ENCODE peak calls at places on chromosomes 4 and X, in ten cellular contexts. One of them, this sample, is unnamed.

GRCh38 chr4:14877246-14878220 is 124.7 kb upstream of the CPEB2 start:
- DNase-seq in sciatic nerve: no peak
- DNase-seq in COLO829: no peak
- DNase-seq in SW480: no peak
- DNase-seq in stimulated activated CD4-positive, alpha-beta T cell treated with anti-CD3 and anti-CD28 coated beads, Interleukin-15, amount 100 ng/mL, for 1 hour: no peak
- DNase-seq in HL-60: peak
- DNase-seq in iPS DF 6.9: no peak
- DNase-seq in globus pallidus: no peak
- DNase-seq in activated T-cell treated with anti-CD3 and anti-CD28 coated beads for 4 hours: no peak
- DNase-seq in tibial nerve: no peak
- DNase-seq in this sample: no peak

GRCh38 chrX:146090732-146091131 is 273.1 kb downstream of the SLITRK2 start:
- DNase-seq in sciatic nerve: no peak
- DNase-seq in COLO829: no peak
- DNase-seq in SW480: no peak
- DNase-seq in stimulated activated CD4-positive, alpha-beta T cell treated with anti-CD3 and anti-CD28 coated beads, Interleukin-15, amount 100 ng/mL, for 1 hour: no peak
- DNase-seq in HL-60: no peak
- DNase-seq in iPS DF 6.9: no peak
- DNase-seq in globus pallidus: no peak
- DNase-seq in activated T-cell treated with anti-CD3 and anti-CD28 coated beads for 4 hours: no peak
- DNase-seq in tibial nerve: no peak
- DNase-seq in this sample: no peak

GRCh38 chr4:126479709-126480108 is 1153.0 kb upstream of the INTU start:
- DNase-seq in sciatic nerve: no peak
- DNase-seq in COLO829: no peak
- DNase-seq in SW480: no peak
- DNase-seq in stimulated activated CD4-positive, alpha-beta T cell treated with anti-CD3 and anti-CD28 coated beads, Interleukin-15, amount 100 ng/mL, for 1 hour: no peak
- DNase-seq in HL-60: no peak
- DNase-seq in iPS DF 6.9: peak
- DNase-seq in globus pallidus: no peak
- DNase-seq in activated T-cell treated with anti-CD3 and anti-CD28 coated beads for 4 hours: no peak
- DNase-seq in tibial nerve: no peak
- DNase-seq in this sample: no peak

GRCh38 chrX:110338850-110339373 is 19.7 kb upstream of the RTL9 start:
- DNase-seq in sciatic nerve: no peak
- DNase-seq in COLO829: no peak
- DNase-seq in SW480: no peak
- DNase-seq in stimulated activated CD4-positive, alpha-beta T cell treated with anti-CD3 and anti-CD28 coated beads, Interleukin-15, amount 100 ng/mL, for 1 hour: no peak
- DNase-seq in HL-60: peak
- DNase-seq in iPS DF 6.9: no peak
- DNase-seq in globus pallidus: no peak
- DNase-seq in activated T-cell treated with anti-CD3 and anti-CD28 coated beads for 4 hours: no peak
- DNase-seq in tibial nerve: no peak
- DNase-seq in this sample: peak

GRCh38 chr4:113708250-113708649 is 53.3 kb downstream of the CAMK2D start:
- DNase-seq in sciatic nerve: no peak
- DNase-seq in COLO829: no peak
- DNase-seq in SW480: no peak
- DNase-seq in stimulated activated CD4-positive, alpha-beta T cell treated with anti-CD3 and anti-CD28 coated beads, Interleukin-15, amount 100 ng/mL, for 1 hour: no peak
- DNase-seq in HL-60: no peak
- DNase-seq in iPS DF 6.9: no peak
- DNase-seq in globus pallidus: no peak
- DNase-seq in activated T-cell treated with anti-CD3 and anti-CD28 coated beads for 4 hours: no peak
- DNase-seq in tibial nerve: no peak
- DNase-seq in this sample: no peak

GRCh38 chr4:8079916-8080753 is 78.5 kb downstream of the ABLIM2 start:
- DNase-seq in sciatic nerve: no peak
- DNase-seq in COLO829: no peak
- DNase-seq in SW480: no peak
- DNase-seq in stimulated activated CD4-positive, alpha-beta T cell treated with anti-CD3 and anti-CD28 coated beads, Interleukin-15, amount 100 ng/mL, for 1 hour: no peak
- DNase-seq in HL-60: no peak
- DNase-seq in iPS DF 6.9: no peak
- DNase-seq in globus pallidus: no peak
- DNase-seq in activated T-cell treated with anti-CD3 and anti-CD28 coated beads for 4 hours: no peak
- DNase-seq in tibial nerve: no peak
- DNase-seq in this sample: no peak

GRCh38 chr4:170047774-170048354 is 21.7 kb upstream of the MFAP3L start:
- DNase-seq in sciatic nerve: peak
- DNase-seq in COLO829: peak
- DNase-seq in SW480: peak
- DNase-seq in stimulated activated CD4-positive, alpha-beta T cell treated with anti-CD3 and anti-CD28 coated beads, Interleukin-15, amount 100 ng/mL, for 1 hour: no peak
- DNase-seq in HL-60: no peak
- DNase-seq in iPS DF 6.9: no peak
- DNase-seq in globus pallidus: peak
- DNase-seq in activated T-cell treated with anti-CD3 and anti-CD28 coated beads for 4 hours: peak
- DNase-seq in tibial nerve: peak
- DNase-seq in this sample: peak

GRCh38 chrX:23292979-23293651 is 41.5 kb upstream of the PTCHD1 start:
- DNase-seq in sciatic nerve: no peak
- DNase-seq in COLO829: no peak
- DNase-seq in SW480: no peak
- DNase-seq in stimulated activated CD4-positive, alpha-beta T cell treated with anti-CD3 and anti-CD28 coated beads, Interleukin-15, amount 100 ng/mL, for 1 hour: no peak
- DNase-seq in HL-60: no peak
- DNase-seq in iPS DF 6.9: no peak
- DNase-seq in globus pallidus: peak
- DNase-seq in activated T-cell treated with anti-CD3 and anti-CD28 coated beads for 4 hours: no peak
- DNase-seq in tibial nerve: no peak
- DNase-seq in this sample: no peak

GRCh38 chr4:184792334-184792733 is 33.4 kb downstream of the ACSL1 start:
- DNase-seq in sciatic nerve: no peak
- DNase-seq in COLO829: no peak
- DNase-seq in SW480: peak
- DNase-seq in stimulated activated CD4-positive, alpha-beta T cell treated with anti-CD3 and anti-CD28 coated beads, Interleukin-15, amount 100 ng/mL, for 1 hour: no peak
- DNase-seq in HL-60: no peak
- DNase-seq in iPS DF 6.9: no peak
- DNase-seq in globus pallidus: no peak
- DNase-seq in activated T-cell treated with anti-CD3 and anti-CD28 coated beads for 4 hours: no peak
- DNase-seq in tibial nerve: no peak
- DNase-seq in this sample: no peak

GRCh38 chrX:50036481-50036880 is 114.1 kb downstream of the CLCN5 start:
- DNase-seq in sciatic nerve: no peak
- DNase-seq in COLO829: no peak
- DNase-seq in SW480: no peak
- DNase-seq in stimulated activated CD4-positive, alpha-beta T cell treated with anti-CD3 and anti-CD28 coated beads, Interleukin-15, amount 100 ng/mL, for 1 hour: no peak
- DNase-seq in HL-60: no peak
- DNase-seq in iPS DF 6.9: no peak
- DNase-seq in globus pallidus: no peak
- DNase-seq in activated T-cell treated with anti-CD3 and anti-CD28 coated beads for 4 hours: no peak
- DNase-seq in tibial nerve: no peak
- DNase-seq in this sample: no peak

GRCh38 chr4:119835511-119835910 is 206.9 kb upstream of the PDE5A start:
- DNase-seq in sciatic nerve: no peak
- DNase-seq in COLO829: no peak
- DNase-seq in SW480: no peak
- DNase-seq in stimulated activated CD4-positive, alpha-beta T cell treated with anti-CD3 and anti-CD28 coated beads, Interleukin-15, amount 100 ng/mL, for 1 hour: no peak
- DNase-seq in HL-60: no peak
- DNase-seq in iPS DF 6.9: no peak
- DNase-seq in globus pallidus: no peak
- DNase-seq in activated T-cell treated with anti-CD3 and anti-CD28 coated beads for 4 hours: no peak
- DNase-seq in tibial nerve: no peak
- DNase-seq in this sample: no peak

GRCh38 chrX:39336709-39337294 is 535.5 kb downstream of the MID1IP1 start:
- DNase-seq in sciatic nerve: no peak
- DNase-seq in COLO829: peak
- DNase-seq in SW480: no peak
- DNase-seq in stimulated activated CD4-positive, alpha-beta T cell treated with anti-CD3 and anti-CD28 coated beads, Interleukin-15, amount 100 ng/mL, for 1 hour: no peak
- DNase-seq in HL-60: no peak
- DNase-seq in iPS DF 6.9: no peak
- DNase-seq in globus pallidus: peak
- DNase-seq in activated T-cell treated with anti-CD3 and anti-CD28 coated beads for 4 hours: no peak
- DNase-seq in tibial nerve: no peak
- DNase-seq in this sample: peak

GRCh38 chrX:41684138-41684537 is 4.6 kb upstream of the GPR34 start:
- DNase-seq in sciatic nerve: no peak
- DNase-seq in COLO829: no peak
- DNase-seq in SW480: no peak
- DNase-seq in stimulated activated CD4-positive, alpha-beta T cell treated with anti-CD3 and anti-CD28 coated beads, Interleukin-15, amount 100 ng/mL, for 1 hour: no peak
- DNase-seq in HL-60: no peak
- DNase-seq in iPS DF 6.9: no peak
- DNase-seq in globus pallidus: no peak
- DNase-seq in activated T-cell treated with anti-CD3 and anti-CD28 coated beads for 4 hours: no peak
- DNase-seq in tibial nerve: no peak
- DNase-seq in this sample: peak

GRCh38 chrX:129652565-129653169 is 2.1 kb downstream of the APLN start:
- DNase-seq in sciatic nerve: no peak
- DNase-seq in COLO829: no peak
- DNase-seq in SW480: no peak
- DNase-seq in stimulated activated CD4-positive, alpha-beta T cell treated with anti-CD3 and anti-CD28 coated beads, Interleukin-15, amount 100 ng/mL, for 1 hour: no peak
- DNase-seq in HL-60: no peak
- DNase-seq in iPS DF 6.9: no peak
- DNase-seq in globus pallidus: no peak
- DNase-seq in activated T-cell treated with anti-CD3 and anti-CD28 coated beads for 4 hours: no peak
- DNase-seq in tibial nerve: no peak
- DNase-seq in this sample: no peak

GRCh38 chr4:25926473-25926872 is 12.5 kb downstream of the SMIM20 start:
- DNase-seq in sciatic nerve: no peak
- DNase-seq in COLO829: no peak
- DNase-seq in SW480: no peak
- DNase-seq in stimulated activated CD4-positive, alpha-beta T cell treated with anti-CD3 and anti-CD28 coated beads, Interleukin-15, amount 100 ng/mL, for 1 hour: no peak
- DNase-seq in HL-60: no peak
- DNase-seq in iPS DF 6.9: no peak
- DNase-seq in globus pallidus: no peak
- DNase-seq in activated T-cell treated with anti-CD3 and anti-CD28 coated beads for 4 hours: no peak
- DNase-seq in tibial nerve: no peak
- DNase-seq in this sample: no peak

GRCh38 chr4:128528793-128529553 is 241.4 kb upstream of the PGRMC2 start:
- DNase-seq in sciatic nerve: no peak
- DNase-seq in COLO829: peak
- DNase-seq in SW480: peak
- DNase-seq in stimulated activated CD4-positive, alpha-beta T cell treated with anti-CD3 and anti-CD28 coated beads, Interleukin-15, amount 100 ng/mL, for 1 hour: no peak
- DNase-seq in HL-60: no peak
- DNase-seq in iPS DF 6.9: peak
- DNase-seq in globus pallidus: no peak
- DNase-seq in activated T-cell treated with anti-CD3 and anti-CD28 coated beads for 4 hours: no peak
- DNase-seq in tibial nerve: no peak
- DNase-seq in this sample: no peak

GRCh38 chrX:38770152-38770551 is 31.1 kb upstream of the MID1IP1 start:
- DNase-seq in sciatic nerve: no peak
- DNase-seq in COLO829: no peak
- DNase-seq in SW480: no peak
- DNase-seq in stimulated activated CD4-positive, alpha-beta T cell treated with anti-CD3 and anti-CD28 coated beads, Interleukin-15, amount 100 ng/mL, for 1 hour: no peak
- DNase-seq in HL-60: no peak
- DNase-seq in iPS DF 6.9: no peak
- DNase-seq in globus pallidus: no peak
- DNase-seq in activated T-cell treated with anti-CD3 and anti-CD28 coated beads for 4 hours: no peak
- DNase-seq in tibial nerve: no peak
- DNase-seq in this sample: no peak

GRCh38 chrX:31679861-31680260 is 608.0 kb upstream of the FTHL17 start:
- DNase-seq in sciatic nerve: no peak
- DNase-seq in COLO829: peak
- DNase-seq in SW480: no peak
- DNase-seq in stimulated activated CD4-positive, alpha-beta T cell treated with anti-CD3 and anti-CD28 coated beads, Interleukin-15, amount 100 ng/mL, for 1 hour: no peak
- DNase-seq in HL-60: no peak
- DNase-seq in iPS DF 6.9: no peak
- DNase-seq in globus pallidus: no peak
- DNase-seq in activated T-cell treated with anti-CD3 and anti-CD28 coated beads for 4 hours: no peak
- DNase-seq in tibial nerve: no peak
- DNase-seq in this sample: no peak

GRCh38 chrX:136768469-136769084 is 12.2 kb downstream of the ARHGEF6 start:
- DNase-seq in sciatic nerve: peak
- DNase-seq in COLO829: no peak
- DNase-seq in SW480: no peak
- DNase-seq in stimulated activated CD4-positive, alpha-beta T cell treated with anti-CD3 and anti-CD28 coated beads, Interleukin-15, amount 100 ng/mL, for 1 hour: no peak
- DNase-seq in HL-60: no peak
- DNase-seq in iPS DF 6.9: no peak
- DNase-seq in globus pallidus: no peak
- DNase-seq in activated T-cell treated with anti-CD3 and anti-CD28 coated beads for 4 hours: no peak
- DNase-seq in tibial nerve: no peak
- DNase-seq in this sample: no peak

GRCh38 chrX:55056820-55057690 is 17.8 kb upstream of the PAGE2B start:
- DNase-seq in sciatic nerve: no peak
- DNase-seq in COLO829: no peak
- DNase-seq in SW480: peak
- DNase-seq in stimulated activated CD4-positive, alpha-beta T cell treated with anti-CD3 and anti-CD28 coated beads, Interleukin-15, amount 100 ng/mL, for 1 hour: no peak
- DNase-seq in HL-60: no peak
- DNase-seq in iPS DF 6.9: no peak
- DNase-seq in globus pallidus: peak
- DNase-seq in activated T-cell treated with anti-CD3 and anti-CD28 coated beads for 4 hours: no peak
- DNase-seq in tibial nerve: no peak
- DNase-seq in this sample: peak